ENCODE peak calls at places on chromosomes 7 and 10, in five cellular contexts. One of them, this sample, is unnamed.

GRCh38 chr7:142884285-142884637 is 1.3 kb downstream of the TRPV6 start:
- DNase-seq in T-helper 17 cell: no peak
- DNase-seq in coronary artery: no peak
- DNase-seq in tibial artery: peak; percentile 14
- DNase-seq in stimulated activated CD4-positive, alpha-beta T cell treated with anti-CD3 and anti-CD28 coated beads, Interleukin-12 subunit alpha, Interleukin-12 subunit beta, amount 100 ng/mL, for 4 hours: no peak
- DNase-seq in this sample: no peak

GRCh38 chr10:61164458-61165160 is 220.6 kb upstream of the RHOBTB1 start:
- DNase-seq in stimulated activated CD4-positive, alpha-beta T cell treated with anti-CD3 and anti-CD28 coated beads, Interleukin-12 subunit alpha, Interleukin-12 subunit beta, amount 100 ng/mL, for 4 hours: no peak
- DNase-seq in T-helper 17 cell: no peak
- DNase-seq in coronary artery: no peak
- DNase-seq in tibial artery: peak; percentile 30
- DNase-seq in this sample: no peak

GRCh38 chr10:93680414-93681047 is 21.9 kb downstream of the FRA10AC1 start:
- DNase-seq in tibial artery: no peak
- DNase-seq in stimulated activated CD4-positive, alpha-beta T cell treated with anti-CD3 and anti-CD28 coated beads, Interleukin-12 subunit alpha, Interleukin-12 subunit beta, amount 100 ng/mL, for 4 hours: no peak
- DNase-seq in coronary artery: no peak
- DNase-seq in T-helper 17 cell: no peak
- DNase-seq in this sample: no peak

GRCh38 chr10:132107211-132107946 is 41.6 kb downstream of the JAKMIP3 start:
- DNase-seq in tibial artery: no peak
- DNase-seq in T-helper 17 cell: no peak
- DNase-seq in coronary artery: peak; percentile 68
- DNase-seq in stimulated activated CD4-positive, alpha-beta T cell treated with anti-CD3 and anti-CD28 coated beads, Interleukin-12 subunit alpha, Interleukin-12 subunit beta, amount 100 ng/mL, for 4 hours: no peak
- DNase-seq in this sample: no peak

GRCh38 chr7:111486472-111487142 is 75.7 kb downstream of the IMMP2L start:
- DNase-seq in coronary artery: no peak
- DNase-seq in T-helper 17 cell: no peak
- DNase-seq in stimulated activated CD4-positive, alpha-beta T cell treated with anti-CD3 and anti-CD28 coated beads, Interleukin-12 subunit alpha, Interleukin-12 subunit beta, amount 100 ng/mL, for 4 hours: no peak
- DNase-seq in tibial artery: no peak
- DNase-seq in this sample: peak; percentile 45

GRCh38 chr10:21579291-21579690 is 45.3 kb downstream of the MLLT10 start:
- DNase-seq in coronary artery: no peak
- DNase-seq in stimulated activated CD4-positive, alpha-beta T cell treated with anti-CD3 and anti-CD28 coated beads, Interleukin-12 subunit alpha, Interleukin-12 subunit beta, amount 100 ng/mL, for 4 hours: no peak
- DNase-seq in T-helper 17 cell: no peak
- DNase-seq in tibial artery: no peak
- DNase-seq in this sample: no peak

GRCh38 chr7:47327698-47328391 is 254.1 kb downstream of the TNS3 start:
- DNase-seq in stimulated activated CD4-positive, alpha-beta T cell treated with anti-CD3 and anti-CD28 coated beads, Interleukin-12 subunit alpha, Interleukin-12 subunit beta, amount 100 ng/mL, for 4 hours: no peak
- DNase-seq in coronary artery: peak; percentile 92
- DNase-seq in tibial artery: peak; percentile 82
- DNase-seq in T-helper 17 cell: no peak
- DNase-seq in this sample: no peak

GRCh38 chr10:13659887-13660544 is 73.3 kb downstream of the PRPF18 start:
- DNase-seq in T-helper 17 cell: peak; percentile 43
- DNase-seq in tibial artery: peak; percentile 55
- DNase-seq in stimulated activated CD4-positive, alpha-beta T cell treated with anti-CD3 and anti-CD28 coated beads, Interleukin-12 subunit alpha, Interleukin-12 subunit beta, amount 100 ng/mL, for 4 hours: peak; percentile 67
- DNase-seq in coronary artery: no peak
- DNase-seq in this sample: no peak

GRCh38 chr10:30036341-30036740 is 23.0 kb downstream of the JCAD start:
- DNase-seq in T-helper 17 cell: no peak
- DNase-seq in tibial artery: no peak
- DNase-seq in coronary artery: no peak
- DNase-seq in stimulated activated CD4-positive, alpha-beta T cell treated with anti-CD3 and anti-CD28 coated beads, Interleukin-12 subunit alpha, Interleukin-12 subunit beta, amount 100 ng/mL, for 4 hours: no peak
- DNase-seq in this sample: no peak

GRCh38 chr7:120981888-120982615 is 6.5 kb upstream of the CPED1 start:
- DNase-seq in coronary artery: no peak
- DNase-seq in T-helper 17 cell: no peak
- DNase-seq in tibial artery: no peak
- DNase-seq in stimulated activated CD4-positive, alpha-beta T cell treated with anti-CD3 and anti-CD28 coated beads, Interleukin-12 subunit alpha, Interleukin-12 subunit beta, amount 100 ng/mL, for 4 hours: no peak
- DNase-seq in this sample: no peak

GRCh38 chr10:43227911-43228782 is 38.7 kb downstream of the RASGEF1A start:
- DNase-seq in coronary artery: peak; percentile 63
- DNase-seq in tibial artery: peak; percentile 12
- DNase-seq in stimulated activated CD4-positive, alpha-beta T cell treated with anti-CD3 and anti-CD28 coated beads, Interleukin-12 subunit alpha, Interleukin-12 subunit beta, amount 100 ng/mL, for 4 hours: no peak
- DNase-seq in T-helper 17 cell: peak; percentile 9
- DNase-seq in this sample: no peak

GRCh38 chr10:130915065-130915464 is 396.5 kb downstream of the TCERG1L start:
- DNase-seq in coronary artery: no peak
- DNase-seq in T-helper 17 cell: no peak
- DNase-seq in stimulated activated CD4-positive, alpha-beta T cell treated with anti-CD3 and anti-CD28 coated beads, Interleukin-12 subunit alpha, Interleukin-12 subunit beta, amount 100 ng/mL, for 4 hours: no peak
- DNase-seq in tibial artery: no peak
- DNase-seq in this sample: no peak

GRCh38 chr7:147593271-147594057 is 997.1 kb upstream of the C7orf33 start:
- DNase-seq in coronary artery: no peak
- DNase-seq in tibial artery: no peak
- DNase-seq in T-helper 17 cell: no peak
- DNase-seq in stimulated activated CD4-positive, alpha-beta T cell treated with anti-CD3 and anti-CD28 coated beads, Interleukin-12 subunit alpha, Interleukin-12 subunit beta, amount 100 ng/mL, for 4 hours: no peak
- DNase-seq in this sample: no peak

GRCh38 chr7:55132890-55133551 is 114.2 kb downstream of the EGFR start:
- DNase-seq in coronary artery: peak; percentile 88
- DNase-seq in tibial artery: peak; percentile 64
- DNase-seq in T-helper 17 cell: no peak
- DNase-seq in stimulated activated CD4-positive, alpha-beta T cell treated with anti-CD3 and anti-CD28 coated beads, Interleukin-12 subunit alpha, Interleukin-12 subunit beta, amount 100 ng/mL, for 4 hours: no peak
- DNase-seq in this sample: no peak

GRCh38 chr7:3092468-3092867 is 48.8 kb upstream of the CARD11 start:
- DNase-seq in stimulated activated CD4-positive, alpha-beta T cell treated with anti-CD3 and anti-CD28 coated beads, Interleukin-12 subunit alpha, Interleukin-12 subunit beta, amount 100 ng/mL, for 4 hours: peak; percentile 43
- DNase-seq in coronary artery: no peak
- DNase-seq in tibial artery: peak; percentile 47
- DNase-seq in T-helper 17 cell: peak; percentile 48
- DNase-seq in this sample: no peak

GRCh38 chr7:157513162-157513621 is 176.4 kb downstream of the DNAJB6 start:
- DNase-seq in stimulated activated CD4-positive, alpha-beta T cell treated with anti-CD3 and anti-CD28 coated beads, Interleukin-12 subunit alpha, Interleukin-12 subunit beta, amount 100 ng/mL, for 4 hours: no peak
- DNase-seq in coronary artery: no peak
- DNase-seq in tibial artery: no peak
- DNase-seq in T-helper 17 cell: no peak
- DNase-seq in this sample: no peak

GRCh38 chr10:1628757-1629156 is 108.6 kb downstream of the ADARB2 start:
- DNase-seq in stimulated activated CD4-positive, alpha-beta T cell treated with anti-CD3 and anti-CD28 coated beads, Interleukin-12 subunit alpha, Interleukin-12 subunit beta, amount 100 ng/mL, for 4 hours: no peak
- DNase-seq in coronary artery: no peak
- DNase-seq in tibial artery: no peak
- DNase-seq in T-helper 17 cell: no peak
- DNase-seq in this sample: no peak

GRCh38 chr10:110868981-110869380 is 2.7 kb upstream of the PDCD4 start:
- DNase-seq in tibial artery: no peak
- DNase-seq in coronary artery: no peak
- DNase-seq in stimulated activated CD4-positive, alpha-beta T cell treated with anti-CD3 and anti-CD28 coated beads, Interleukin-12 subunit alpha, Interleukin-12 subunit beta, amount 100 ng/mL, for 4 hours: no peak
- DNase-seq in T-helper 17 cell: no peak
- DNase-seq in this sample: no peak

GRCh38 chr10:95517536-95518454 is 43.4 kb downstream of the SORBS1 start:
- DNase-seq in T-helper 17 cell: no peak
- DNase-seq in stimulated activated CD4-positive, alpha-beta T cell treated with anti-CD3 and anti-CD28 coated beads, Interleukin-12 subunit alpha, Interleukin-12 subunit beta, amount 100 ng/mL, for 4 hours: no peak
- DNase-seq in tibial artery: no peak
- DNase-seq in coronary artery: no peak
- DNase-seq in this sample: no peak

GRCh38 chr10:70549962-70550845 is 52.3 kb downstream of the PRF1 start:
- DNase-seq in coronary artery: no peak
- DNase-seq in T-helper 17 cell: peak; percentile 45
- DNase-seq in tibial artery: peak; percentile 65
- DNase-seq in stimulated activated CD4-positive, alpha-beta T cell treated with anti-CD3 and anti-CD28 coated beads, Interleukin-12 subunit alpha, Interleukin-12 subunit beta, amount 100 ng/mL, for 4 hours: peak; percentile 65
- DNase-seq in this sample: no peak

GRCh38 chr7:17298840-17299476 is 506 bp downstream of the AHR start:
- DNase-seq in stimulated activated CD4-positive, alpha-beta T cell treated with anti-CD3 and anti-CD28 coated beads, Interleukin-12 subunit alpha, Interleukin-12 subunit beta, amount 100 ng/mL, for 4 hours: peak; percentile 57
- DNase-seq in tibial artery: peak; percentile 40
- DNase-seq in T-helper 17 cell: peak; percentile 40
- DNase-seq in coronary artery: peak; percentile 79
- DNase-seq in this sample: no peak

GRCh38 chr7:102463841-102464576 is 654 bp downstream of the ALKBH4 start:
- DNase-seq in stimulated activated CD4-positive, alpha-beta T cell treated with anti-CD3 and anti-CD28 coated beads, Interleukin-12 subunit alpha, Interleukin-12 subunit beta, amount 100 ng/mL, for 4 hours: no peak
- DNase-seq in T-helper 17 cell: no peak
- DNase-seq in coronary artery: no peak
- DNase-seq in tibial artery: no peak
- DNase-seq in this sample: no peak

GRCh38 chr10:73894245-73894971 is 16.5 kb upstream of the PLAU start:
- DNase-seq in tibial artery: no peak
- DNase-seq in coronary artery: no peak
- DNase-seq in stimulated activated CD4-positive, alpha-beta T cell treated with anti-CD3 and anti-CD28 coated beads, Interleukin-12 subunit alpha, Interleukin-12 subunit beta, amount 100 ng/mL, for 4 hours: no peak
- DNase-seq in T-helper 17 cell: no peak
- DNase-seq in this sample: no peak

GRCh38 chr7:11021468-11021867 is 47.8 kb downstream of the PHF14 start:
- DNase-seq in stimulated activated CD4-positive, alpha-beta T cell treated with anti-CD3 and anti-CD28 coated beads, Interleukin-12 subunit alpha, Interleukin-12 subunit beta, amount 100 ng/mL, for 4 hours: no peak
- DNase-seq in coronary artery: no peak
- DNase-seq in T-helper 17 cell: no peak
- DNase-seq in tibial artery: no peak
- DNase-seq in this sample: no peak

GRCh38 chr7:28509256-28510021 is 97.1 kb downstream of the CREB5 start:
- DNase-seq in tibial artery: no peak
- DNase-seq in coronary artery: no peak
- DNase-seq in T-helper 17 cell: no peak
- DNase-seq in stimulated activated CD4-positive, alpha-beta T cell treated with anti-CD3 and anti-CD28 coated beads, Interleukin-12 subunit alpha, Interleukin-12 subunit beta, amount 100 ng/mL, for 4 hours: no peak
- DNase-seq in this sample: peak; percentile 59

GRCh38 chr7:22486597-22486996 is 13.4 kb downstream of the STEAP1B start:
- DNase-seq in coronary artery: no peak
- DNase-seq in tibial artery: no peak
- DNase-seq in stimulated activated CD4-positive, alpha-beta T cell treated with anti-CD3 and anti-CD28 coated beads, Interleukin-12 subunit alpha, Interleukin-12 subunit beta, amount 100 ng/mL, for 4 hours: no peak
- DNase-seq in T-helper 17 cell: no peak
- DNase-seq in this sample: no peak

GRCh38 chr7:142908921-142909870 is 23.7 kb upstream of the TRPV6 start:
- DNase-seq in coronary artery: peak; percentile 38
- DNase-seq in stimulated activated CD4-positive, alpha-beta T cell treated with anti-CD3 and anti-CD28 coated beads, Interleukin-12 subunit alpha, Interleukin-12 subunit beta, amount 100 ng/mL, for 4 hours: no peak
- DNase-seq in tibial artery: no peak
- DNase-seq in T-helper 17 cell: no peak
- DNase-seq in this sample: no peak

GRCh38 chr7:33423646-33424020 is 294.3 kb downstream of the BBS9 start:
- DNase-seq in T-helper 17 cell: no peak
- DNase-seq in tibial artery: no peak
- DNase-seq in coronary artery: no peak
- DNase-seq in stimulated activated CD4-positive, alpha-beta T cell treated with anti-CD3 and anti-CD28 coated beads, Interleukin-12 subunit alpha, Interleukin-12 subunit beta, amount 100 ng/mL, for 4 hours: no peak
- DNase-seq in this sample: no peak

GRCh38 chr10:123269675-123270074 is 115.5 kb downstream of the BUB3 start:
- DNase-seq in coronary artery: no peak
- DNase-seq in stimulated activated CD4-positive, alpha-beta T cell treated with anti-CD3 and anti-CD28 coated beads, Interleukin-12 subunit alpha, Interleukin-12 subunit beta, amount 100 ng/mL, for 4 hours: no peak
- DNase-seq in tibial artery: no peak
- DNase-seq in T-helper 17 cell: no peak
- DNase-seq in this sample: no peak